ENCODE peak calls at places on chromosomes 5 and 9, in four cellular contexts. One of them, this sample, is unnamed.

GRCh38 chr9:87039809-87040392 is 92.6 kb upstream of the GAS1 start:
- DNase-seq in mammary epithelial cell: peak; percentile 68
- DNase-seq in OCI-LY7: no peak
- DNase-seq in left ventricle myocardium inferior: no peak
- DNase-seq in this sample: no peak

GRCh38 chr9:16950051-16950450 is 79.6 kb upstream of the BNC2 start:
- DNase-seq in mammary epithelial cell: no peak
- DNase-seq in OCI-LY7: no peak
- DNase-seq in left ventricle myocardium inferior: no peak
- DNase-seq in this sample: no peak

GRCh38 chr9:134571946-134572914 is 69.4 kb upstream of the COL5A1 start:
- DNase-seq in mammary epithelial cell: no peak
- DNase-seq in OCI-LY7: no peak
- DNase-seq in left ventricle myocardium inferior: peak; percentile 3
- DNase-seq in this sample: no peak

GRCh38 chr5:39216621-39217020 is 2.7 kb downstream of the FYB1 start:
- DNase-seq in mammary epithelial cell: no peak
- DNase-seq in OCI-LY7: no peak
- DNase-seq in left ventricle myocardium inferior: no peak
- DNase-seq in this sample: no peak

GRCh38 chr9:4939118-4939561 is 45.9 kb upstream of the JAK2 start:
- DNase-seq in mammary epithelial cell: no peak
- DNase-seq in OCI-LY7: peak; percentile 67
- DNase-seq in left ventricle myocardium inferior: no peak
- DNase-seq in this sample: no peak

GRCh38 chr5:74510476-74510875 is 130.1 kb downstream of the ENC1 start:
- DNase-seq in mammary epithelial cell: no peak
- DNase-seq in OCI-LY7: no peak
- DNase-seq in left ventricle myocardium inferior: no peak
- DNase-seq in this sample: no peak

GRCh38 chr5:40082313-40082712 is 597.4 kb upstream of the PTGER4 start:
- DNase-seq in mammary epithelial cell: peak; percentile 48
- DNase-seq in OCI-LY7: no peak
- DNase-seq in left ventricle myocardium inferior: no peak
- DNase-seq in this sample: no peak

GRCh38 chr9:131361202-131361833 is 32.6 kb upstream of the PRRC2B start:
- DNase-seq in mammary epithelial cell: peak; percentile 65
- DNase-seq in OCI-LY7: no peak
- DNase-seq in left ventricle myocardium inferior: no peak
- DNase-seq in this sample: peak; percentile 91

GRCh38 chr5:78741014-78741413 is 92.4 kb upstream of the LHFPL2 start:
- DNase-seq in mammary epithelial cell: no peak
- DNase-seq in OCI-LY7: no peak
- DNase-seq in left ventricle myocardium inferior: no peak
- DNase-seq in this sample: no peak

GRCh38 chr5:34416501-34417008 is 239.6 kb upstream of the RAI14 start:
- DNase-seq in mammary epithelial cell: no peak
- DNase-seq in OCI-LY7: no peak
- DNase-seq in left ventricle myocardium inferior: no peak
- DNase-seq in this sample: no peak

GRCh38 chr5:149438711-149439132 is 59.6 kb upstream of the IL17B start:
- DNase-seq in mammary epithelial cell: peak; percentile 83
- DNase-seq in OCI-LY7: no peak
- DNase-seq in left ventricle myocardium inferior: no peak
- DNase-seq in this sample: no peak

GRCh38 chr5:125311743-125312142 is 565.3 kb upstream of the ZNF608 start:
- DNase-seq in mammary epithelial cell: peak; percentile 77
- DNase-seq in OCI-LY7: no peak
- DNase-seq in left ventricle myocardium inferior: no peak
- DNase-seq in this sample: no peak

GRCh38 chr5:156929366-156929948 is 33.6 kb downstream of the TIMD4 start:
- DNase-seq in mammary epithelial cell: no peak
- DNase-seq in OCI-LY7: no peak
- DNase-seq in left ventricle myocardium inferior: no peak
- DNase-seq in this sample: no peak

GRCh38 chr5:31397926-31398557 is 133.9 kb downstream of the DROSHA start:
- DNase-seq in mammary epithelial cell: no peak
- DNase-seq in OCI-LY7: no peak
- DNase-seq in left ventricle myocardium inferior: no peak
- DNase-seq in this sample: no peak

GRCh38 chr5:113678924-113679575 is 165.6 kb downstream of the YTHDC2 start:
- DNase-seq in mammary epithelial cell: peak; percentile 36
- DNase-seq in OCI-LY7: peak; percentile 46
- DNase-seq in left ventricle myocardium inferior: no peak
- DNase-seq in this sample: peak; percentile 19

GRCh38 chr5:16456103-16456832 is 9.3 kb downstream of the ZNF622 start:
- DNase-seq in mammary epithelial cell: peak; percentile 74
- DNase-seq in OCI-LY7: peak; percentile 74
- DNase-seq in left ventricle myocardium inferior: no peak
- DNase-seq in this sample: peak; percentile 70

GRCh38 chr9:109110326-109111014 is 9.3 kb downstream of the TMEM245 start:
- DNase-seq in mammary epithelial cell: peak; percentile 77
- DNase-seq in OCI-LY7: no peak
- DNase-seq in left ventricle myocardium inferior: no peak
- DNase-seq in this sample: no peak

GRCh38 chr5:173051746-173052145 is 4.4 kb upstream of the CREBRF start:
- DNase-seq in mammary epithelial cell: no peak
- DNase-seq in OCI-LY7: no peak
- DNase-seq in left ventricle myocardium inferior: no peak
- DNase-seq in this sample: no peak

GRCh38 chr5:160310910-160311295 is 1.5 kb downstream of the CCNJL start:
- DNase-seq in mammary epithelial cell: no peak
- DNase-seq in OCI-LY7: no peak
- DNase-seq in left ventricle myocardium inferior: no peak
- DNase-seq in this sample: no peak

GRCh38 chr9:33129886-33130284 is 37.3 kb downstream of the B4GALT1 start:
- DNase-seq in mammary epithelial cell: no peak
- DNase-seq in OCI-LY7: no peak
- DNase-seq in left ventricle myocardium inferior: no peak
- DNase-seq in this sample: no peak
- H3K4me1 ChIP-seq in mammary epithelial cell: peaks cover 31% of the 10 kb centered on the region
- H3K4me1 ChIP-seq in OCI-LY7: peaks cover 7% of the 10 kb centered on the region
- H3K4me1 ChIP-seq in left ventricle myocardium inferior: peaks cover 94% of the 10 kb centered on the region
- H3K4me1 ChIP-seq in this sample: no peaks in the 10 kb centered on the region

GRCh38 chr5:104843822-104844221 is 1281.2 kb upstream of the NUDT12 start:
- DNase-seq in mammary epithelial cell: no peak
- DNase-seq in OCI-LY7: no peak
- DNase-seq in left ventricle myocardium inferior: no peak
- DNase-seq in this sample: no peak
- H3K4me1 ChIP-seq in mammary epithelial cell: no peaks in the 10 kb centered on the region
- H3K4me1 ChIP-seq in OCI-LY7: no peaks in the 10 kb centered on the region
- H3K4me1 ChIP-seq in left ventricle myocardium inferior: no peaks in the 10 kb centered on the region
- H3K4me1 ChIP-seq in this sample: no peaks in the 10 kb centered on the region

GRCh38 chr5:179267671-179268071 is 77.6 kb downstream of the ADAMTS2 start:
- DNase-seq in mammary epithelial cell: no peak
- DNase-seq in OCI-LY7: no peak
- DNase-seq in left ventricle myocardium inferior: peak; percentile 18
- DNase-seq in this sample: no peak
- H3K4me1 ChIP-seq in mammary epithelial cell: no peaks in the 10 kb centered on the region
- H3K4me1 ChIP-seq in OCI-LY7: no peaks in the 10 kb centered on the region
- H3K4me1 ChIP-seq in left ventricle myocardium inferior: peaks cover 46% of the 10 kb centered on the region
- H3K4me1 ChIP-seq in this sample: no peaks in the 10 kb centered on the region

GRCh38 chr5:76733049-76733417 is 17.1 kb downstream of the F2R start:
- DNase-seq in mammary epithelial cell: no peak
- DNase-seq in OCI-LY7: no peak
- DNase-seq in left ventricle myocardium inferior: no peak
- DNase-seq in this sample: peak; percentile 62

GRCh38 chr5:76737131-76737556 is 21.2 kb downstream of the F2R start:
- DNase-seq in mammary epithelial cell: no peak
- DNase-seq in OCI-LY7: no peak
- DNase-seq in left ventricle myocardium inferior: no peak
- DNase-seq in this sample: peak; percentile 33

GRCh38 chr5:76737846-76738245 is 21.9 kb downstream of the F2R start:
- DNase-seq in mammary epithelial cell: no peak
- DNase-seq in OCI-LY7: no peak
- DNase-seq in left ventricle myocardium inferior: no peak
- DNase-seq in this sample: no peak

GRCh38 chr5:76736679-76737078 is 20.8 kb downstream of the F2R start:
- DNase-seq in mammary epithelial cell: no peak
- DNase-seq in OCI-LY7: no peak
- DNase-seq in left ventricle myocardium inferior: no peak
- DNase-seq in this sample: no peak

DNA sequence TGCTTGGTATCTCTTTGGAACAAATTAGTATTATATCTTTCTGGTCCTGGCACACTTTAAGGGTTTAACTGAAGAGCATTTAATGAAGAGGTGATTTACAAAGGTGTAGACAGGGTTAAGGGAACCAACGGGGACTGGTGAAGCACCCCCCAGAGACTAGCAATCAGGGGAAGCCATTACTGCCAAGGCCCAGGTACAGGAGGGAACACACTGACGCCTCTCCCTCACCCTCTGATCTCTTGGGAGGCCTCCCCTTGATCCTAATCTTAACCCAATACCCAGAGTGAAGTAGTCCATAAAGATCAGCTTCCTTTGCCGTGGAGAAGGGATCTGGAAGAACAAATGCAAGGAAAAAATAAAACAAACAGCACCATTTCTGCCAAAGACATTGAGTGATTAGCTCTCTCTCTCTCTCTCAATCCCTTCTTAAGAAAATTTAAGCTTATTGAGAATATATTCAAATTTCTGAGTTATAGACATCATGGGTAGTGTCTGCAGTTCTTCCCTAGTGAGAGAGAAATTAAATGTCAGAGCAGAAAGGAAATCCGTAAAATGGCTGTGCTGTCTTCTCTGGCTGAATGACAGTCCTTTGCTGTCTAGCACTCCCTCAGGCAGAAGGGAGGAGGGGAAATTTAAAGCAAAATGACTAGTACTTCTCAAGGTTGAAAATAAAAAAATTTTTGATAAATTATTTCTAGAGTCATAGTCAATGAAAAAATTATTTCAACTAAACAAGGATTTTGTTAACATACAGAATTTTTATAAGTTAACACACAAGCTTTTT is 20.0 kb downstream of the F2R start:
- DNase-seq in mammary epithelial cell: no peak
- DNase-seq in OCI-LY7: no peak
- DNase-seq in left ventricle myocardium inferior: no peak
- DNase-seq in this sample: no peak
- H3K4me1 ChIP-seq in mammary epithelial cell: peaks cover 6% of the 10 kb centered on the region
- H3K4me1 ChIP-seq in OCI-LY7: no peaks in the 10 kb centered on the region
- H3K4me1 ChIP-seq in left ventricle myocardium inferior: peaks cover 18% of the 10 kb centered on the region
- H3K4me1 ChIP-seq in this sample: peaks cover 6% of the 10 kb centered on the region

GRCh38 chr5:141517321-141517720 is 28.4 kb downstream of the PCDHGC5 start:
- DNase-seq in mammary epithelial cell: no peak
- DNase-seq in OCI-LY7: no peak
- DNase-seq in left ventricle myocardium inferior: no peak
- DNase-seq in this sample: no peak

GRCh38 chr5:141517902-141518610 is 29.2 kb downstream of the PCDHGC5 start:
- DNase-seq in mammary epithelial cell: no peak
- DNase-seq in OCI-LY7: no peak
- DNase-seq in left ventricle myocardium inferior: no peak
- DNase-seq in this sample: no peak

GRCh38 chr5:141516648-141517025 is 27.8 kb downstream of the PCDHGC5 start:
- DNase-seq in mammary epithelial cell: no peak
- DNase-seq in OCI-LY7: no peak
- DNase-seq in left ventricle myocardium inferior: no peak
- DNase-seq in this sample: no peak

GRCh38 chr5:141519605-141520288 is 30.9 kb downstream of the PCDHGC5 start:
- DNase-seq in mammary epithelial cell: peak; percentile 74
- DNase-seq in OCI-LY7: no peak
- DNase-seq in left ventricle myocardium inferior: no peak
- DNase-seq in this sample: no peak

DNA sequence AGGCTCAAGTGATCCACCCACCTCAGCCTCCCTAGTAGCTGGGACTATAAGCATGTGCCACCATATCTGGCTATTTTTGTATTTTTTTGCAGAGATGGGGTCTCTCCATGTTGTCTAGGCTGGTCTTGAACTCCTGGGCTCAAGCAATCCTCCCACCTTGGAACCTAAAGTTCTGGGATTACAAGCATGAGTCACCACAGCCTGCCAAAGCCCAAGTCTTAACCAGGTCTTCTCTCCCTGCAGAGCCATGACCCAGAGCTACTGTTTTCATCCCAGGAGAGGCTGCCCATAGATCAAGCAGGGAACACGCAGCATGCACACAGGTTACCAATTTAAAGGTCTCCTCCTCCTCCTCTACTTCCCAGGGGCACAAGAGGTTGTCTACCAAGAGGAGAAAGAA is 29.7 kb downstream of the PCDHGC5 start:
- DNase-seq in mammary epithelial cell: no peak
- DNase-seq in OCI-LY7: no peak
- DNase-seq in left ventricle myocardium inferior: no peak
- DNase-seq in this sample: no peak
- H3K4me1 ChIP-seq in mammary epithelial cell: peaks cover 75% of the 10 kb centered on the region
- H3K4me1 ChIP-seq in OCI-LY7: peaks cover 76% of the 10 kb centered on the region
- H3K4me1 ChIP-seq in left ventricle myocardium inferior: peaks cover 94% of the 10 kb centered on the region
- H3K4me1 ChIP-seq in this sample: peaks cover 2% of the 10 kb centered on the region

GRCh38 chr5:139671096-139671841 is 23.1 kb downstream of the CXXC5 start:
- DNase-seq in mammary epithelial cell: peak; percentile 66
- DNase-seq in OCI-LY7: peak; percentile 52
- DNase-seq in left ventricle myocardium inferior: peak; percentile 47
- DNase-seq in this sample: no peak

GRCh38 chr5:139669681-139670368 is 21.7 kb downstream of the CXXC5 start:
- DNase-seq in mammary epithelial cell: no peak
- DNase-seq in OCI-LY7: peak; percentile 92
- DNase-seq in left ventricle myocardium inferior: peak; percentile 55
- DNase-seq in this sample: no peak

GRCh38 chr5:139668924-139669680 is 21.0 kb downstream of the CXXC5 start:
- DNase-seq in mammary epithelial cell: no peak
- DNase-seq in OCI-LY7: peak; percentile 49
- DNase-seq in left ventricle myocardium inferior: no peak
- DNase-seq in this sample: no peak

GRCh38 chr5:139668064-139668880 is 20.1 kb downstream of the CXXC5 start:
- DNase-seq in mammary epithelial cell: peak; percentile 73
- DNase-seq in OCI-LY7: peak; percentile 56
- DNase-seq in left ventricle myocardium inferior: peak; percentile 57
- DNase-seq in this sample: peak; percentile 53

GRCh38 chr5:139670369-139671095 is 22.4 kb downstream of the CXXC5 start:
- DNase-seq in mammary epithelial cell: no peak
- DNase-seq in OCI-LY7: peak; percentile 98
- DNase-seq in left ventricle myocardium inferior: no peak
- DNase-seq in this sample: no peak
- H3K4me1 ChIP-seq in mammary epithelial cell: peaks cover 57% of the 10 kb centered on the region
- H3K4me1 ChIP-seq in OCI-LY7: peaks cover 89% of the 10 kb centered on the region
- H3K4me1 ChIP-seq in left ventricle myocardium inferior: peaks cover 97% of the 10 kb centered on the region
- H3K4me1 ChIP-seq in this sample: peaks cover 5% of the 10 kb centered on the region

GRCh38 chr5:88484367-88484766 is 215.7 kb upstream of the TMEM161B start:
- DNase-seq in mammary epithelial cell: no peak
- DNase-seq in OCI-LY7: no peak
- DNase-seq in left ventricle myocardium inferior: no peak
- DNase-seq in this sample: no peak
- H3K4me1 ChIP-seq in mammary epithelial cell: no peaks in the 10 kb centered on the region
- H3K4me1 ChIP-seq in OCI-LY7: no peaks in the 10 kb centered on the region
- H3K4me1 ChIP-seq in left ventricle myocardium inferior: no peaks in the 10 kb centered on the region
- H3K4me1 ChIP-seq in this sample: no peaks in the 10 kb centered on the region

DNA sequence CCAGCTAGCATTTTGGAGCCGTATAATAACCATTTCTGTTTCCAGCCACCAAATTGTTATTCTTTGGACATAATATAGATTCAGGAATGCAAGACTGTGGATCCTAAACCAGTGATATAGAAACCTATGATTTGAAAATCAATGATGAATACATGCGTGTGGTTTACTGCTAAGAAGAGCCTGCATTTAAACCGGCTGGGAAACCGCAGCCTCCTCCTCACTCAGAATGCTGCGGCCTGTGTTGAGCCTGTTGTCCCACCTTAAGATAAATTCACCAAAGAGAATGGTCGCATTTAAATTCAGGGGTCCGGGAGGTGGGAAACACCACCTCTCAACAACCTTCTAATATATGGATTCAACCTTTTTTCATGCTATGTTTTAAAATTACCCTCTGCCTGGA is 148.0 kb downstream of the MEF2C start:
- DNase-seq in mammary epithelial cell: no peak
- DNase-seq in OCI-LY7: no peak
- DNase-seq in left ventricle myocardium inferior: no peak
- DNase-seq in this sample: no peak
- H3K4me1 ChIP-seq in mammary epithelial cell: no peaks in the 10 kb centered on the region
- H3K4me1 ChIP-seq in OCI-LY7: peaks cover 59% of the 10 kb centered on the region
- H3K4me1 ChIP-seq in left ventricle myocardium inferior: peaks cover 61% of the 10 kb centered on the region
- H3K4me1 ChIP-seq in this sample: no peaks in the 10 kb centered on the region